ENCODE peak calls at places on chromosomes 11 and 22, in ten cellular contexts. One of them, this sample, is unnamed.

GRCh38 chr11:64245797-64246623 is 733 bp downstream of the PPP1R14B start:
- DNase-seq in amygdala: no peak
- DNase-seq in NCI-H1105: no peak
- DNase-seq in Panc1: peak
- DNase-seq in ACHN: peak
- DNase-seq in activated CD4-positive, CD25-positive, alpha-beta regulatory T cell: peak
- DNase-seq in neural crest cell: no peak
- DNase-seq in skeletal muscle cell: peak
- DNase-seq in KBM-7: peak
- DNase-seq in fibroblast of pulmonary artery: peak
- DNase-seq in this sample: no peak

GRCh38 chr11:86204356-86204755 is 40.2 kb upstream of the EED start:
- DNase-seq in neural crest cell: no peak
- DNase-seq in fibroblast of pulmonary artery: no peak
- DNase-seq in KBM-7: no peak
- DNase-seq in NCI-H1105: no peak
- DNase-seq in activated CD4-positive, CD25-positive, alpha-beta regulatory T cell: no peak
- DNase-seq in amygdala: no peak
- DNase-seq in ACHN: no peak
- DNase-seq in Panc1: no peak
- DNase-seq in skeletal muscle cell: no peak
- DNase-seq in this sample: no peak

GRCh38 chr11:79458712-79459111 is 17.9 kb upstream of the TENM4 start:
- DNase-seq in skeletal muscle cell: no peak
- DNase-seq in activated CD4-positive, CD25-positive, alpha-beta regulatory T cell: no peak
- DNase-seq in neural crest cell: no peak
- DNase-seq in amygdala: no peak
- DNase-seq in ACHN: no peak
- DNase-seq in fibroblast of pulmonary artery: no peak
- DNase-seq in KBM-7: no peak
- DNase-seq in Panc1: no peak
- DNase-seq in NCI-H1105: no peak
- DNase-seq in this sample: no peak

GRCh38 chr22:36860821-36861659 is at the start of gene NCF4:
- DNase-seq in ACHN: no peak
- DNase-seq in fibroblast of pulmonary artery: no peak
- DNase-seq in skeletal muscle cell: no peak
- DNase-seq in KBM-7: peak
- DNase-seq in Panc1: no peak
- DNase-seq in neural crest cell: no peak
- DNase-seq in activated CD4-positive, CD25-positive, alpha-beta regulatory T cell: peak
- DNase-seq in NCI-H1105: no peak
- DNase-seq in amygdala: no peak
- DNase-seq in this sample: peak

GRCh38 chr22:36659762-36660509 is 43.6 kb downstream of the CACNG2 start:
- DNase-seq in KBM-7: peak
- DNase-seq in Panc1: peak
- DNase-seq in NCI-H1105: peak
- DNase-seq in amygdala: peak
- DNase-seq in skeletal muscle cell: peak
- DNase-seq in ACHN: peak
- DNase-seq in fibroblast of pulmonary artery: peak
- DNase-seq in neural crest cell: no peak
- DNase-seq in activated CD4-positive, CD25-positive, alpha-beta regulatory T cell: no peak
- DNase-seq in this sample: peak

GRCh38 chr11:5698281-5698680 is 8.7 kb downstream of the TRIM22 start:
- DNase-seq in fibroblast of pulmonary artery: no peak
- DNase-seq in ACHN: no peak
- DNase-seq in neural crest cell: no peak
- DNase-seq in NCI-H1105: no peak
- DNase-seq in Panc1: no peak
- DNase-seq in KBM-7: no peak
- DNase-seq in amygdala: no peak
- DNase-seq in skeletal muscle cell: no peak
- DNase-seq in activated CD4-positive, CD25-positive, alpha-beta regulatory T cell: no peak
- DNase-seq in this sample: no peak

GRCh38 chr11:129944696-129945095 is 49.3 kb upstream of the NFRKB start:
- DNase-seq in fibroblast of pulmonary artery: no peak
- DNase-seq in neural crest cell: no peak
- DNase-seq in amygdala: no peak
- DNase-seq in ACHN: no peak
- DNase-seq in Panc1: no peak
- DNase-seq in KBM-7: no peak
- DNase-seq in skeletal muscle cell: no peak
- DNase-seq in activated CD4-positive, CD25-positive, alpha-beta regulatory T cell: no peak
- DNase-seq in NCI-H1105: no peak
- DNase-seq in this sample: no peak

GRCh38 chr11:63907808-63908530 is 9.0 kb downstream of the RCOR2 start:
- DNase-seq in KBM-7: no peak
- DNase-seq in amygdala: no peak
- DNase-seq in neural crest cell: no peak
- DNase-seq in ACHN: no peak
- DNase-seq in skeletal muscle cell: no peak
- DNase-seq in NCI-H1105: no peak
- DNase-seq in fibroblast of pulmonary artery: no peak
- DNase-seq in activated CD4-positive, CD25-positive, alpha-beta regulatory T cell: no peak
- DNase-seq in Panc1: no peak
- DNase-seq in this sample: no peak

GRCh38 chr22:39994566-39995345 is at the start of gene FAM83F:
- DNase-seq in neural crest cell: no peak
- DNase-seq in ACHN: no peak
- DNase-seq in NCI-H1105: peak
- DNase-seq in KBM-7: no peak
- DNase-seq in Panc1: no peak
- DNase-seq in skeletal muscle cell: no peak
- DNase-seq in amygdala: no peak
- DNase-seq in fibroblast of pulmonary artery: no peak
- DNase-seq in activated CD4-positive, CD25-positive, alpha-beta regulatory T cell: no peak
- DNase-seq in this sample: no peak

GRCh38 chr11:44628730-44629361 is 63.4 kb downstream of the CD82 start:
- DNase-seq in NCI-H1105: no peak
- DNase-seq in neural crest cell: no peak
- DNase-seq in skeletal muscle cell: no peak
- DNase-seq in ACHN: no peak
- DNase-seq in activated CD4-positive, CD25-positive, alpha-beta regulatory T cell: no peak
- DNase-seq in KBM-7: no peak
- DNase-seq in amygdala: no peak
- DNase-seq in Panc1: no peak
- DNase-seq in fibroblast of pulmonary artery: no peak
- DNase-seq in this sample: no peak

GRCh38 chr11:82750643-82751139 is 17.0 kb upstream of the FAM181B start:
- DNase-seq in ACHN: no peak
- DNase-seq in skeletal muscle cell: no peak
- DNase-seq in Panc1: no peak
- DNase-seq in fibroblast of pulmonary artery: no peak
- DNase-seq in NCI-H1105: no peak
- DNase-seq in KBM-7: peak
- DNase-seq in activated CD4-positive, CD25-positive, alpha-beta regulatory T cell: no peak
- DNase-seq in neural crest cell: no peak
- DNase-seq in amygdala: no peak
- DNase-seq in this sample: no peak

This sample was measured in GF-D8.